ENCODE peak calls at places on chromosomes 16 and 17, in five cellular contexts. G, I, V, H and E are unnamed samples.
A peak's percentile ranks its signal among the peaks of the same experiment; 100 is the strongest.

GRCh38 chr17:34579017-34579946 is at the start of gene TMEM132E:
- DNase-seq in G (peak; percentile 75), I (no peak), V (no peak), H (no peak), E (peak; percentile 19)

GRCh38 chr17:81714412-81715106 is 2.5 kb downstream of the SLC25A10 start:
- DNase-seq in G (no peak), I (no peak), V (no peak), H (no peak), E (no peak)

GRCh38 chr16:66484453-66485213 is 57.5 kb downstream of the BEAN1 start:
- DNase-seq in G (no peak), I (no peak), V (no peak), H (no peak), E (no peak)

GRCh38 chr17:57514614-57515013 is 230.5 kb downstream of the CCDC182 start:
- DNase-seq in G (no peak), I (no peak), V (no peak), H (no peak), E (no peak)

GRCh38 chr16:28087675-28088285 is 24.3 kb upstream of the GSG1L start:
- DNase-seq in G (no peak), I (no peak), V (peak; percentile 22), H (no peak), E (no peak)

GRCh38 chr17:42202159-42202558 is 7.9 kb upstream of the GHDC start:
- DNase-seq in G (no peak), I (no peak), V (no peak), H (no peak), E (no peak)

GRCh38 chr16:20291807-20292206 is 35.5 kb downstream of the GP2 start:
- DNase-seq in G (no peak), I (no peak), V (no peak), H (no peak), E (no peak)

GRCh38 chr16:17211797-17212196 is 259.0 kb downstream of the XYLT1 start:
- DNase-seq in G (peak; percentile 21), I (no peak), V (peak; percentile 34), H (peak; percentile 15), E (peak; percentile 21)

GRCh38 chr17:57511475-57512123 is 233.5 kb downstream of the CCDC182 start:
- DNase-seq in G (no peak), I (no peak), V (no peak), H (no peak), E (no peak)

GRCh38 chr17:31687505-31688126 is 171.4 kb downstream of the COPRS start:
- DNase-seq in G (no peak), I (no peak), V (no peak), H (no peak), E (no peak)

GRCh38 chr17:8268550-8269298 is 19.6 kb downstream of the PFAS start:
- DNase-seq in G (no peak), I (no peak), V (no peak), H (no peak), E (no peak)

GRCh38 chr17:29883497-29883896 is 46.5 kb downstream of the SSH2 start:
- DNase-seq in G (no peak), I (no peak), V (no peak), H (no peak), E (no peak)
- TF ChIP-seq FOXM1 in G (no peak), I (no peak), V (no peak), H (no peak), E (no peak)

GRCh38 chr16:68704232-68704867 is 32.7 kb upstream of the CDH1 start:
- DNase-seq in G (peak; percentile 85), I (no peak), V (peak; percentile 89), H (peak; percentile 71), E (peak; percentile 82)
- TF ChIP-seq FOXM1 in G (no peak), I (no peak), V (no peak), H (no peak), E (no peak)

GRCh38 chr16:87163637-87164036 is 153.6 kb downstream of the C16orf95 start:
- DNase-seq in G (no peak), I (no peak), V (no peak), H (peak; percentile 22), E (no peak)

GRCh38 chr16:87166321-87166720 is 150.9 kb downstream of the C16orf95 start:
- DNase-seq in G (no peak), I (no peak), V (no peak), H (no peak), E (no peak)

GRCh38 chr16:87165151-87165550 is 152.0 kb downstream of the C16orf95 start:
- DNase-seq in G (no peak), I (no peak), V (no peak), H (no peak), E (no peak)

GRCh38 chr16:87166934-87167333 is 150.3 kb downstream of the C16orf95 start:
- DNase-seq in G (no peak), I (no peak), V (no peak), H (no peak), E (no peak)

GRCh38 chr16:87165885-87166284 is 151.3 kb downstream of the C16orf95 start:
- DNase-seq in G (no peak), I (no peak), V (no peak), H (no peak), E (no peak)
- TF ChIP-seq FOXM1 in G (no peak), I (no peak), V (no peak), H (no peak), E (no peak)

DNA sequence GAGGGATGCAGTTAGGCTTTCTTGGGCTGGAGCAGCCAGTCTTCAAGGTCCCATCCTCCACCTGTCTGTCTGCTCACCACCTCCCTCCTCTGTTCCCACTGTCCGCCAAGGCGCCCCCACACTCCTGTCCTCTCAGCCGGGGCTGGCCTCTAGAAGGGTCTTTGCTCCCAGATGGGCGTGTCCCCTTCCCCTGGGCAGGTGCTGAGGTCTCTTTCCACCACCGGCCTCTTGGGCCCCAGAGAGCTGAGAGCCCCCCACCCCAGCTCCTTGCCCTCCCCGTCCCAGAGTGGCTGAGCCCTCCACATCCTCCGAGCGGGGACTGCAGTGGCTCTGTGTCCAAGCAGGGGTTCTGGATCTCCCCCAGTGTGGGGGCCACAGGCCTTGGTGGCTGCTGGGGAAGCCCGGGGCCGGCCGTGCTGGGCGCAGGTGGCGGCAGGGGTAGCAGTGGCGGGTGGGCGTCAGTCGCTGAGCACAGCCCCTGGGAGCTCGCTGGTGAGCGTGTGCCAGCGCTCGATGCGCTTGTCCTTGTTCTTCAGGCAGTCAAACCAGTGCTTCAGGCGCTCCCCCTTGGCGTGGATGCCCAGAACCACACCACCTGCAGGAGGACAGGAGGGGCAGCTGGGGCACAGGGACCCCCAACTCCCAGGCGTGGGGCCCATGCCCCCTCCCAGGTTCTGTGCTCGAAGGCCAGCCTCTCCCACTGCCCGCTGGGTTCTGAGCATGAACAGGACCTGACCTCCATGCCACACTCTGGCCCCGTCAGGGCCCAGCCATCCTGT is 9.8 kb downstream of the SCGB1C2 start:
- DNase-seq in G (no peak), I (no peak), V (no peak), H (no peak), E (no peak)
- TF ChIP-seq FOXM1 in G (no peak), I (no peak), V (no peak), H (no peak), E (no peak)